ENCODE peak calls at places on chromosomes 13 and 19, in six cellular contexts. X is fibroblast of lung; O is stimulated activated naive CD8-positive, alpha-beta T cell treated with anti-CD3 and anti-CD28 coated beads, Interleukin-15, amount 100 ng/mL, for 72 hours; Z is NCI-H1436; D is cardiac fibroblast; N is activated naive CD8-positive, alpha-beta T cell treated with anti-CD3 and anti-CD28 coated beads, Interleukin-2, amount 50 U/mL, for 24 hours. P is an unnamed sample.

GRCh38 chr13:24280722-24281121 is 28.7 kb upstream of the C1QTNF9 start:
- DNase-seq in X (no peak), D (no peak), Z (no peak), N (no peak), O (no peak), P (no peak)

GRCh38 chr13:82330499-82330898 is 1551.8 kb downstream of the SLITRK1 start:
- DNase-seq in X (no peak), N (no peak), D (peak; percentile 30), Z (no peak), O (no peak), P (no peak)

GRCh38 chr13:60226507-60226906 is 62.8 kb upstream of the DIAPH3 start:
- DNase-seq in O (no peak), D (peak; percentile 51), N (no peak), Z (no peak), X (peak; percentile 14), P (peak; percentile 40)

GRCh38 chr19:37505958-37506386 is 767 bp upstream of the ZNF793 start:
- DNase-seq in Z (peak; percentile 48), D (no peak), O (no peak), X (no peak), N (no peak), P (no peak)

GRCh38 chr13:45511310-45512147 is 46.8 kb downstream of the COG3 start:
- DNase-seq in Z (peak; percentile 30), D (peak; percentile 89), X (peak; percentile 64), N (no peak), O (peak; percentile 36), P (peak; percentile 74)

GRCh38 chr13:62357887-62358645 is 942.4 kb upstream of the PCDH20 start:
- DNase-seq in N (no peak), Z (no peak), D (peak; percentile 19), O (no peak), X (peak; percentile 31), P (no peak)

GRCh38 chr19:58243351-58243750 is 14.6 kb downstream of the ZNF544 start:
- DNase-seq in D (no peak), Z (no peak), X (no peak), N (no peak), O (no peak), P (no peak)

GRCh38 chr19:42528354-42529247 is at the start of gene CEACAM1:
- DNase-seq in X (no peak), N (peak; percentile 48), D (peak; percentile 16), Z (peak; percentile 31), O (peak; percentile 27), P (peak; percentile 34)

GRCh38 chr13:59696229-59696628 is 467.5 kb downstream of the DIAPH3 start:
- DNase-seq in X (no peak), O (no peak), N (no peak), Z (no peak), D (no peak), P (no peak)

GRCh38 chr13:93450226-93450625 is 223.6 kb downstream of the GPC6 start:
- DNase-seq in D (peak; percentile 10), Z (no peak), X (peak; percentile 79), N (no peak), O (no peak), P (peak; percentile 16)

GRCh38 chr19:17997969-17998826 is 9.8 kb upstream of the ARRDC2 start:
- DNase-seq in X (no peak), D (peak; percentile 71), N (no peak), O (no peak), Z (no peak), P (peak; percentile 68)

GRCh38 chr19:34490141-34490766 is 8.7 kb downstream of the WTIP start:
- DNase-seq in O (no peak), N (no peak), D (no peak), X (no peak), Z (no peak), P (no peak)